ENCODE peak calls at places on chromosomes 3 and 15, in four cellular contexts. R, O, Y and D are unnamed samples.

GRCh38 chr3:159937561-159937960 is 51.1 kb upstream of the IL12A start:
- DNase-seq in O (no peak), Y (no peak), R (no peak), D (no peak)

GRCh38 chr15:94404733-94405283 is 173.4 kb downstream of the MCTP2 start:
- DNase-seq in Y (no peak), R (no peak), O (no peak), D (no peak)

GRCh38 chr3:68535782-68536181 is 396.6 kb downstream of the TAFA4 start:
- DNase-seq in R (no peak), Y (no peak), O (no peak), D (no peak)

GRCh38 chr3:190807719-190808375 is 54.6 kb downstream of the GMNC start:
- DNase-seq in O (no peak), Y (peak), R (peak), D (peak)

GRCh38 chr3:10467204-10467603 is 38.2 kb downstream of the ATP2B2 start:
- DNase-seq in O (no peak), R (no peak), Y (no peak), D (no peak)

GRCh38 chr3:42497009-42497731 is 5.3 kb upstream of the VIPR1 start:
- DNase-seq in R (no peak), Y (no peak), O (no peak), D (peak)

GRCh38 chr15:63094495-63094931 is 27.1 kb upstream of the LACTB start:
- DNase-seq in R (no peak), Y (no peak), O (no peak), D (no peak)

GRCh38 chr15:57572463-57572862 is 19.2 kb upstream of the MYZAP start:
- DNase-seq in O (no peak), R (no peak), Y (no peak), D (no peak)

GRCh38 chr3:28138047-28138446 is 103.4 kb upstream of the CMC1 start:
- DNase-seq in R (no peak), O (no peak), Y (no peak), D (no peak)

GRCh38 chr15:93997071-93997658 is 234.2 kb upstream of the MCTP2 start:
- DNase-seq in R (no peak), O (no peak), Y (no peak), D (peak)

GRCh38 chr3:40782086-40782721 is 257.4 kb downstream of the ZNF621 start:
- DNase-seq in Y (no peak), R (no peak), O (no peak), D (peak)

GRCh38 chr3:40779039-40779438 is 254.3 kb downstream of the ZNF621 start:
- DNase-seq in R (no peak), Y (no peak), O (no peak), D (no peak)

GRCh38 chr3:40780341-40780800 is 255.6 kb downstream of the ZNF621 start:
- DNase-seq in O (peak), R (peak), Y (peak), D (no peak)

GRCh38 chr3:40780801-40781406 is 256.1 kb downstream of the ZNF621 start:
- DNase-seq in O (peak), Y (peak), R (peak), D (no peak)
- H3K27ac ChIP-seq in O (peak), Y (peak), R (peak), D (no peak)

GRCh38 chr3:100857863-100858262 is 135.4 kb downstream of the ABI3BP start:
- DNase-seq in O (no peak), Y (no peak), R (no peak), D (no peak)
- H3K27ac ChIP-seq in O (no peak), Y (no peak), R (no peak), D (no peak)

DNA sequence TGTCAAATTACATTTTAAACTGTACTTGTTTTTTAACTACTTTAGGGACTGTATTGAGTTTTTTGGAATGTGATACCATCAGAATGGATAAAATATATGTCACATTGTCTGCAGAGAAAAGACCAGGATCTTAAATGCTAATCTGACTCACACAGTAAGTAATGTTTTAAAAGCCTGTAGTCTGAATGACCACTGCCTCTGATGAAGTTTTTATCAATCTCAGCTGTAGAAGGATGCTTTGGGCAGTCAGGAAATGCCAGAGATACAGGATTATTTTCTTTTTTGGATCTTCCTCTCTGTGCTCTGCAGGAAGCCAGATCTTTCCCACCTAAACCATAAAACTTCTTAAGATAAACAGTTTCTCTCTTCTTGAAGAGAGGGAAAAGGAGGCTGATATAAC is 73.1 kb upstream of the PRTG start:
- DNase-seq in R (no peak), Y (no peak), O (no peak), D (no peak)
- H3K27ac ChIP-seq in R (no peak), Y (no peak), O (no peak), D (no peak)

DNA sequence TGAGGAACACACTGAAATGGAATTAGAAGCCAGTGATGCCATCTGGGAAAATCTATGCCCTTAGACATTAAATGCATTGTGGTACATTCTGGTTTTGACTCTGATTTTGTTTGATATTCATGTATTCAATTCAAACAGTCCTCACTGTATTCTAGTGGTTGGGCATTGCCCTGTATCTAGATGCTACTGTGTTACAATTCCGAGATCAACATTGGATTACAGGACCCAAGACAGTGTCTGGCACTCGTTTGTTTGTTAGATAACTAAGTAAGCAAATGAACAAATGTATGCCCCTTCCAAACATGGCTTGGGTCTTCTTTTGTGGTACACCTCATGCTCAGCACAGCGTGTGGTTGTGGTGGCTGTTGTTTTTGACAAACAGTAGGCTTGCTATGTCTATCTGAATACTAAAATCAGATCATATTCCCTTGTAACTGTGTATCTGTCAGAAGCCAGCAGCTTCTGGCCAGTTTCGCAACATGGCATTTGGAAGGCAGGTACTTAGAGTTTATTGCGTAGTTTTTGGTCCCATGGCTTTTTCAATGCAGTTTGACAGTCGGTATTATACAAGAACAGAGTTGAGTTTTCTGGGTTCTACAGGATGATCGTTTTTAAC is 5.7 kb downstream of the FILIP1L start:
- DNase-seq in Y (no peak), R (no peak), O (no peak), D (no peak)
- H3K27ac ChIP-seq in Y (peak), R (no peak), O (peak), D (no peak)

GRCh38 chr3:52177701-52178042 is 20.3 kb upstream of the ALAS1 start:
- DNase-seq in R (no peak), O (no peak), Y (no peak), D (no peak)
- H3K27ac ChIP-seq in R (no peak), O (no peak), Y (no peak), D (no peak)

GRCh38 chr15:98874773-98875172 is 132.8 kb downstream of the PGPEP1L start:
- DNase-seq in R (no peak), Y (no peak), O (no peak), D (no peak)
- H3K27ac ChIP-seq in R (no peak), Y (peak), O (peak), D (peak)

GRCh38 chr3:111762535-111762934 is 96.5 kb upstream of the PHLDB2 start:
- DNase-seq in O (no peak), R (no peak), Y (no peak), D (no peak)

GRCh38 chr3:111763101-111763500 is 96.0 kb upstream of the PHLDB2 start:
- DNase-seq in Y (no peak), O (no peak), R (no peak), D (no peak)

GRCh38 chr3:111764645-111765091 is 94.4 kb upstream of the PHLDB2 start:
- DNase-seq in R (no peak), Y (no peak), O (no peak), D (no peak)

GRCh38 chr3:111763968-111764367 is 95.1 kb upstream of the PHLDB2 start:
- DNase-seq in O (peak), Y (no peak), R (no peak), D (no peak)

DNA sequence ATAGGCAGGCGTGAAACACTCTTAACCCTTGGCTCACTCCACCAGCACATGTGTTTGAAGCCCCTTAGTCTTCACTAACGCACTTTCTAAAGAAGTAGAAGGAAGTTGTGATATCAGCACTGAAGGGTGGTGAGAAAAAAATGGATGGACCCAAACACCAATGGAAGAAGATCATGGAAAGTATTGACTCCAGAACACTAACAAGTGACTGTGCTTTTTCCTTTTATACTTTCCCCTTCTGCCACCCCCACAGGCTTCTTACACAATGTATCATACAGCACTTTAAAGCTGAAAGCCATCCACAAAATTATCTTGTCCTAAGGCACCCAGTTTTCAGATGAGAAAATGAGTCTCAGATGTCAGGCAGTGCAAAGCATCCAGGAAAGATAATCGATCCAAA is 93.9 kb upstream of the PHLDB2 start:
- DNase-seq in Y (no peak), O (no peak), R (no peak), D (no peak)
- H3K27ac ChIP-seq in Y (no peak), O (peak), R (no peak), D (no peak)

GRCh38 chr3:8186213-8186612 is 315.4 kb upstream of the LMCD1 start:
- DNase-seq in R (no peak), O (no peak), Y (no peak), D (no peak)

GRCh38 chr3:8183627-8184026 is 318.0 kb upstream of the LMCD1 start:
- DNase-seq in O (no peak), R (no peak), Y (no peak), D (no peak)

GRCh38 chr3:8182904-8183303 is 318.7 kb upstream of the LMCD1 start:
- DNase-seq in Y (no peak), R (no peak), O (no peak), D (no peak)
- H3K27ac ChIP-seq in Y (no peak), R (no peak), O (no peak), D (no peak)

DNA sequence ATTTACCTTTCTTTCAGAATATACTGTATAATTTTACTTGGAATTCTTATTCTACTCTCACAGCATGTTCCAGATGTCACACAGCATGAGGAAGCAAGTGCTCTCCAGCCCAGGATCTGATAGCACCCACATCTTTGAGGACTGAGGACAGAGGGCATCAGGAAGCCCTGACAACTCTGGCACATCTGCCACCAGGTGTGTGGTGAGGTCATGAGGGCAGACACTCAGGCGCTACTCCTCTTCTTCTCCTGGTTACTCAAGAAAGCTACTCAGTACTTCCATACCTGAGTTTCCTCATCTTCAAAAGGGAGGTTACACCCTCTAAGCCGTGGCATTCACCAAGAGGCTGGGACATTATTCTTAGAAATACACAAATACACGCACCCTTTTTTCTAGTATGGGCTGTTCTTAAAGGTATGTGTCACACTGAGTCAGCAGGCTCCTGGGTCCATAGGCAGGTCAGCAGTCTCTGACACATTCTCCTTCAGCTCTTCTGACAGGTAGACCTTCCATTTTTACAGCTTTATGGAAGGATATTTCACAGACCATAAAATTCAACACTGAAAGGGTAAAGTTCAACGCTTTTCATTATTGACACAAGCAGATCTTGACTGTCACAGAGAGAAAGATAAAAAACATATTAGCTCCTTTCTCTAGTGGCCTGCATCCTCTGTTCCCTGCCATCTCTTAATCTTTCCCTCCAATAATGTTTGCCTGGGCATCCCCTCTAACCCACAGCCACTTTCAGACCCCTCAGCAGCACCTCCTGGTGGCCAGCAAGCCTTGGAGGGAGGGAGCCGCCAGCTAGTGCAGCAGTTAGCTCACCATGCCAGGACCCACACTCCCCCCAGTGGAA is 103.2 kb upstream of the TJP1 start:
- DNase-seq in O (peak), R (peak), Y (peak), D (peak)
- H3K27ac ChIP-seq in O (peak), R (no peak), Y (peak), D (no peak)